ENCODE peak calls at places on chromosomes 3 and 15, in eight cellular contexts. O, G, I, E, J, Z, A and M are unnamed samples.

GRCh38 chr3:96483781-96484180 is 330.6 kb upstream of the EPHA6 start:
- DNase-seq in O (no peak), G (no peak), I (no peak), E (no peak), J (no peak), Z (no peak), A (no peak), M (no peak)

GRCh38 chr3:37125195-37125594 is 49.2 kb downstream of the LRRFIP2 start:
- DNase-seq in O (no peak), G (no peak), I (no peak), E (no peak), J (no peak), Z (no peak), A (no peak), M (no peak)

GRCh38 chr3:18443670-18444596 is 18.8 kb upstream of the SATB1 start:
- DNase-seq in O (peak), G (no peak), I (no peak), E (peak), J (peak), Z (no peak), A (no peak), M (peak)

GRCh38 chr3:144774897-144775296 is 803.3 kb downstream of the DIPK2A start:
- DNase-seq in O (no peak), G (no peak), I (no peak), E (no peak), J (no peak), Z (no peak), A (no peak), M (no peak)

GRCh38 chr15:101431301-101431700 is 58.2 kb downstream of the PCSK6 start:
- DNase-seq in O (peak), G (no peak), I (no peak), E (no peak), J (no peak), Z (no peak), A (no peak), M (no peak)

GRCh38 chr3:197730200-197730599 is 6.5 kb downstream of the RUBCN start:
- DNase-seq in O (no peak), G (no peak), I (no peak), E (no peak), J (no peak), Z (no peak), A (peak), M (no peak)

GRCh38 chr3:44886561-44886960 is 12.2 kb downstream of the TGM4 start:
- DNase-seq in O (no peak), G (no peak), I (no peak), E (no peak), J (no peak), Z (no peak), A (no peak), M (no peak)

GRCh38 chr3:156964562-156964961 is 138.4 kb downstream of the LEKR1 start:
- DNase-seq in O (no peak), G (no peak), I (no peak), E (no peak), J (no peak), Z (no peak), A (peak), M (no peak)

GRCh38 chr15:39657714-39658113 is 76.8 kb downstream of the THBS1 start:
- DNase-seq in O (no peak), G (no peak), I (no peak), E (no peak), J (no peak), Z (no peak), A (peak), M (no peak)

GRCh38 chr3:141412087-141412935 is 44.0 kb downstream of the ZBTB38 start:
- DNase-seq in O (peak), G (no peak), I (no peak), E (peak), J (peak), Z (peak), A (peak), M (peak)

GRCh38 chr15:58434334-58434888 is 2.6 kb downstream of the LIPC start:
- DNase-seq in O (no peak), G (peak), I (no peak), E (no peak), J (no peak), Z (no peak), A (no peak), M (no peak)

GRCh38 chr15:52066842-52067544 is 45.6 kb downstream of the BCL2L10 start:
- DNase-seq in O (no peak), G (no peak), I (no peak), E (no peak), J (no peak), Z (no peak), A (no peak), M (no peak)

GRCh38 chr15:69304176-69304533 is 5.4 kb downstream of the PAQR5 start:
- DNase-seq in O (no peak), G (no peak), I (no peak), E (no peak), J (no peak), Z (no peak), A (peak), M (no peak)

GRCh38 chr15:64673866-64674265 is 101.5 kb downstream of the RBPMS2 start:
- DNase-seq in O (no peak), G (no peak), I (no peak), E (no peak), J (no peak), Z (no peak), A (no peak), M (peak)

GRCh38 chr3:185995352-185995751 is 57.5 kb upstream of the TRA2B start:
- DNase-seq in O (no peak), G (no peak), I (no peak), E (no peak), J (no peak), Z (no peak), A (peak), M (no peak)

GRCh38 chr3:128107809-128108208 is 15.8 kb downstream of the RUVBL1 start:
- DNase-seq in O (no peak), G (no peak), I (no peak), E (no peak), J (peak), Z (no peak), A (peak), M (no peak)

GRCh38 chr15:92510163-92510882 is 116.6 kb downstream of the ST8SIA2 start:
- DNase-seq in O (no peak), G (no peak), I (no peak), E (no peak), J (no peak), Z (no peak), A (no peak), M (no peak)

GRCh38 chr15:86164222-86164898 is 84.7 kb downstream of the AGBL1 start:
- DNase-seq in O (no peak), G (no peak), I (peak), E (no peak), J (peak), Z (no peak), A (no peak), M (no peak)

GRCh38 chr3:51942603-51943450 is 664 bp downstream of the PARP3 start:
- DNase-seq in O (peak), G (no peak), I (no peak), E (peak), J (peak), Z (no peak), A (peak), M (peak)

GRCh38 chr3:14440168-14440518 is 37.7 kb downstream of the SLC6A6 start:
- DNase-seq in O (no peak), G (no peak), I (no peak), E (no peak), J (peak), Z (no peak), A (no peak), M (no peak)

GRCh38 chr3:130316164-130316563 is 29.3 kb upstream of the COL6A5 start:
- DNase-seq in O (no peak), G (no peak), I (no peak), E (no peak), J (no peak), Z (no peak), A (peak), M (no peak)

GRCh38 chr3:100782359-100782758 is 73.1 kb downstream of the TFG start:
- DNase-seq in O (no peak), G (no peak), I (no peak), E (no peak), J (no peak), Z (no peak), A (no peak), M (no peak)

GRCh38 chr15:43922021-43922420 is 95.2 kb downstream of the WDR76 start:
- DNase-seq in O (no peak), G (no peak), I (no peak), E (no peak), J (no peak), Z (no peak), A (peak), M (no peak)

GRCh38 chr15:81229596-81229995 is 32.9 kb downstream of the IL16 start:
- DNase-seq in O (no peak), G (no peak), I (no peak), E (no peak), J (peak), Z (peak), A (no peak), M (peak)

GRCh38 chr3:31095254-31095653 is 200.8 kb upstream of the GADL1 start:
- DNase-seq in O (no peak), G (no peak), I (no peak), E (no peak), J (no peak), Z (no peak), A (no peak), M (no peak)

GRCh38 chr3:71428841-71429609 is 154.5 kb downstream of the FOXP1 start:
- DNase-seq in O (no peak), G (no peak), I (no peak), E (peak), J (peak), Z (no peak), A (peak), M (peak)

GRCh38 chr3:187958432-187959003 is 195.4 kb upstream of the LPP start:
- DNase-seq in O (peak), G (no peak), I (no peak), E (no peak), J (no peak), Z (no peak), A (no peak), M (no peak)

GRCh38 chr15:77163806-77164384 is 93.0 kb upstream of the TSPAN3 start:
- DNase-seq in O (no peak), G (no peak), I (no peak), E (no peak), J (no peak), Z (no peak), A (no peak), M (no peak)

DNA sequence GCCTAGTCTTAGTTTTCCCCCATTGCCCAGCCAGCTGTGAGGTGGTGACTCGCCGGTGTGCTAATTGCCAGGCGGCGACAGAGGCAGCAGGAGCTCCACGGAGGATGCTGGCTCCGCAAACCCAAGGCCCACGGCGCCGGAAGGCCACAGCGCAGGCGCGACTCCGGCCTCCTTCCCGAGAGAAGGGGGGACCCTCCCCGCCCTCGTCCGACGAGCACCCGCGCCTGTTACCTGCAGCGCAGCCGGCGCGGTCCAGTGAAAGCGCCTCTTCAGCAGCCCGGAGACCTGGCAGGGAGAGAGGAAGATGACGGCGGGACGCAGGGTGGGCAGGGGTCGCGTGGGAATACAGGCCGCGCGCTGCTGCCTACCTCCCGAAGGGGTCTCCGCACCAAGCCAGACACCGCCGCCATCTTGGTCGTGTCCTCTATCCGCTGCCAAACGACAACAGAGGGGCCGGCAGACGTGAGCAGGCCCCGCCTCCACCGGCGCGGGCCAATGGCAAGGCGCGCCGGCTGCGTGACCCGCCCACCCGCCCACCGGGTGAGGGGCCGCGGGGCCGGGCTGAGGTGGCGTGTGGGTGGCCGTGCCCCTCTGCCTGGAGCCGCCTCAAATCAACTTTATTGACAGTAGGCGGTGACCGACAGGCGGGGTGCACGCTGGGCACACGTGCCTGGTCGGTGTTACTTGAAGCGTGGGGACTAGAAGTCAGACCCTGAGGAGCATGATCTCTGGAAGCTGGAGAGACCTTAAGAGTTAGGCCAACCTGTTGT is at the start of gene PDHB:
- DNase-seq in O (peak), G (no peak), I (peak), E (peak), J (peak), Z (peak), A (peak), M (peak)
- TF ChIP-seq POLR2A in O (peak), G (no peak), I (peak), E (peak), J (peak), Z (peak), A (peak), M (peak)

GRCh38 chr3:67700596-67700995 is 46.2 kb upstream of the SUCLG2 start:
- DNase-seq in O (no peak), G (no peak), I (no peak), E (no peak), J (no peak), Z (no peak), A (no peak), M (no peak)
- TF ChIP-seq CTCF in O (no peak), G (no peak), I (no peak), E (no peak), J (no peak), Z (no peak), A (no peak), M (no peak)

DNA sequence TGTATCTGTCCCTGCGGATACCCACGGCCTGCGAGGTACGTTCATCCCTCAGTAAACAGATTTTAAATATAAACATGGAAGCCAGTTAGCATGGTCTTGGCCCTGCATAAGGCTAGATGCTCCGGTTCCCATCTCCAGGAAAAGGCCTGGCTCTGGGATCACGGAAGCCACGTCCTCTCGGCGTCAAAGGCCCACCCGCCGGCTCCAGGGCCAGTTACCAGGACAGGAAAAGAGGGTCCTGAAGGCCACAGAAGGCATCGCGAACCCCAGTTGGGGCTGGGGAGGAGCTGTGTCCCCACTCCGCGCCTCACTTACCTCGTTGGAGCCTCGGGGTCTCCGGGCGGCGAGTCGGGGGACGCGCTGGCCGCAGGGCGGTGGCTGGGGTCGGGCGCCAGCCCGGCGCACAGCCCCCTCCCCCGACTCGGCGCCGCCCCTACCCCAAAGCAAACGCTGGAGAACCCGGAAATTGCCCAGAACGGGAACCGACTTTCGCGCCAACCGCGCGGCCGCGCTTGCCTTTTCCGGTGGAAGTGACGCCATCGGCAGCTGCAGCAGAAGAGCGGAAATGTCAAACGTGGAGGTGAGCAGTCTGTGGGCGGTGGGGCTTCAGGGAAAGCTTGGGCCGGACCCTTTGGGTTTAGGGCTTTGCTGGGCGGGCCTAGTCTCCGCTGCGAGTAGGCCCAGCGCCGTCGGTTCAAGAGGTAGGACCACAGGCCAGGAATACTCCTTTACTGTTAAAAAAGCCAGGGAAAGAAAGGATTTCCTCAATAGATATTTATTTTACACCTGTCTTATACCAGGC is at the start of gene TOPBP1:
- DNase-seq in O (peak), G (no peak), I (no peak), E (peak), J (peak), Z (peak), A (peak), M (peak)
- TF ChIP-seq POLR2A in O (no peak), G (no peak), I (no peak), E (no peak), J (peak), Z (no peak), A (peak), M (no peak)

GRCh38 chr3:4670352-4670751 is 177.2 kb downstream of the ITPR1 start:
- DNase-seq in O (no peak), G (no peak), I (no peak), E (no peak), J (no peak), Z (no peak), A (no peak), M (no peak)
- TF ChIP-seq CTCF in O (no peak), G (no peak), I (peak), E (no peak), J (peak), Z (peak), A (peak), M (no peak)

GRCh38 chr15:50840520-50840919 is 68.0 kb upstream of the AP4E1 start:
- DNase-seq in O (no peak), G (no peak), I (no peak), E (no peak), J (no peak), Z (no peak), A (no peak), M (no peak)

DNA sequence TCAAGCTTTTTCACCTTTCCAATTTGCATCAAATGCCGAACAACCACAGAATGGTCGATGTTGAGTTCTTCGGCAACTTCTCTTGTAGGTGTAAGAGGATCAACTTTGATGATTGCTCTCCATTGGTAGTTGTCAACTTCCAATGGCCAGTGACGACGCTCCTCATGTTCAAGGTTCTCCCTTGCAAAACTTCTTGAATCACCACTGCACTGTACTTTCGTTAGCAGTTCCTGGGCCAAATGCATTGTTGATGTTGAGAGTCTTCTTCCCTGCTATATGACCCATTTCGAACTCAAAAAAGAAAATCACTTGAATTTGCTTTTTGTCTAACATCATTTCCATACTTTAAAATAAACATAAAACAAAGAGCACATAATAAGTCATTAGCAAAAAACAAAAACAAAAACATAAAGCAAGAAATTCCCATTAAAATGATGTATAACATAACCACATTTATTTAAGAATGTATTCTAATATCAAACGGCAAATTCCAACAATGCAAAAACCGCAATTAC is 71.2 kb upstream of the AP4E1 start:
- DNase-seq in O (no peak), G (no peak), I (no peak), E (no peak), J (no peak), Z (no peak), A (no peak), M (no peak)
- TF ChIP-seq POLR2A in O (no peak), G (no peak), I (no peak), E (no peak), J (no peak), Z (no peak), A (no peak), M (no peak)

DNA sequence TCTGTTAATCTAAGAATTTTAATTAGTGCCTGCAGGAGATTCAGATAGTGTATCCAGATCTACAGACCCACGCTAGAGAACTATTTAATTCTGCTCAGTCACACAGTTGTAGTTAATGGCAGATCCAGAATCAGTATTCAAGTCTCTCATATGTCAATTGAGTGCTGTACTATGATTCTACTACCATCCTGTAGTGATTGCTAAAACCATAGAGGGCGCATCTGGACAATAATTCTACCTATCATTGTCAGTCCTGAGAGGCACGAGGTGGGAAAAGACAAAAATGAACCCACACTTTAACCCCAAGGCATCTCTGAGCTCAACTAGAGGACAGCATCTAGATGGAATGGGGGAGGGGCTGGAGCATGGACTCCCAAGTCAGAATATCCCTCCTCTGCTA is 22.7 kb downstream of the DHX36 start:
- DNase-seq in O (no peak), G (no peak), I (no peak), E (no peak), J (no peak), Z (no peak), A (no peak), M (no peak)
- TF ChIP-seq CTCF in O (no peak), G (no peak), I (no peak), E (no peak), J (no peak), Z (no peak), A (no peak), M (no peak)

GRCh38 chr3:114718897-114719208 is 425.0 kb downstream of the TIGIT start:
- DNase-seq in O (no peak), G (no peak), I (no peak), E (no peak), J (no peak), Z (no peak), A (no peak), M (no peak)

GRCh38 chr3:114714957-114715356 is 421.1 kb downstream of the TIGIT start:
- DNase-seq in O (no peak), G (no peak), I (no peak), E (no peak), J (no peak), Z (no peak), A (no peak), M (no peak)

GRCh38 chr3:114721209-114721608 is 425.9 kb downstream of the ZBTB20 start:
- DNase-seq in O (no peak), G (no peak), I (no peak), E (no peak), J (no peak), Z (no peak), A (no peak), M (no peak)

GRCh38 chr3:114716916-114717315 is 423.1 kb downstream of the TIGIT start:
- DNase-seq in O (no peak), G (no peak), I (no peak), E (no peak), J (no peak), Z (no peak), A (no peak), M (no peak)

GRCh38 chr3:114718071-114718896 is 424.5 kb downstream of the TIGIT start:
- DNase-seq in O (no peak), G (no peak), I (no peak), E (no peak), J (no peak), Z (no peak), A (no peak), M (no peak)
- TF ChIP-seq POLR2A in O (no peak), G (no peak), I (no peak), E (no peak), J (no peak), Z (no peak), A (no peak), M (no peak)